ENCODE peak calls at places on chromosomes 5 and 9, in six cellular contexts. M, Y, P, J, G and S are unnamed samples.
A peak's percentile ranks its signal among the peaks of the same experiment; 100 is the strongest.

GRCh38 chr5:60492958-60493357 is 207.0 kb downstream of the DEPDC1B start:
- DNase-seq in P (no peak), Y (no peak), M (peak; percentile 88), G (peak; percentile 85), J (no peak), S (peak; percentile 17)

GRCh38 chr5:35478856-35479682 is 138.6 kb upstream of the SPEF2 start:
- DNase-seq in G (peak; percentile 50), M (no peak), P (no peak), Y (no peak), J (no peak), S (peak; percentile 39)

GRCh38 chr5:124867064-124867707 is 120.7 kb upstream of the ZNF608 start:
- DNase-seq in M (no peak), J (no peak), P (no peak), G (no peak), Y (no peak), S (peak; percentile 37)

GRCh38 chr5:172452398-172453205 is 1.7 kb downstream of the SH3PXD2B start:
- DNase-seq in P (no peak), J (no peak), M (peak; percentile 73), G (no peak), Y (no peak), S (peak; percentile 72)

GRCh38 chr9:111794837-111795556 is at the start of gene SHOC1:
- DNase-seq in M (no peak), G (no peak), Y (no peak), P (no peak), J (no peak), S (no peak)

GRCh38 chr5:143887901-143888648 is 76.1 kb downstream of the HMHB1 start:
- DNase-seq in M (peak; percentile 9), P (no peak), J (no peak), Y (peak; percentile 13), G (no peak), S (peak; percentile 75)

GRCh38 chr9:118829334-118829733 is 539.9 kb downstream of the BRINP1 start:
- DNase-seq in Y (no peak), G (no peak), J (no peak), M (peak; percentile 3), P (no peak), S (no peak)

GRCh38 chr5:138408023-138408422 is 30.8 kb upstream of the REEP2 start:
- DNase-seq in M (no peak), Y (no peak), P (no peak), G (no peak), J (peak; percentile 42), S (no peak)

GRCh38 chr5:5572010-5572982 is 149.8 kb downstream of the ICE1 start:
- DNase-seq in G (no peak), J (no peak), M (no peak), P (peak; percentile 54), Y (no peak), S (no peak)

GRCh38 chr5:21802869-21803490 is 1050.2 kb downstream of the CDH12 start:
- DNase-seq in M (peak; percentile 21), J (no peak), Y (peak; percentile 20), P (no peak), G (peak; percentile 18), S (peak; percentile 56)

GRCh38 chr9:74281674-74282073 is 215.5 kb upstream of the RORB start:
- DNase-seq in P (peak; percentile 4), J (no peak), Y (peak; percentile 13), G (peak; percentile 18), M (peak; percentile 28), S (no peak)

GRCh38 chr5:88388476-88389170 is 120.0 kb upstream of the TMEM161B start:
- DNase-seq in J (no peak), M (no peak), P (no peak), G (no peak), Y (no peak), S (no peak)

GRCh38 chr9:83471223-83471622 is 67.0 kb downstream of the FRMD3 start:
- DNase-seq in Y (no peak), G (no peak), J (no peak), P (no peak), M (no peak), S (no peak)

GRCh38 chr5:124040799-124041198 is 528.8 kb downstream of the CSNK1G3 start:
- DNase-seq in M (no peak), G (no peak), Y (no peak), P (no peak), J (no peak), S (peak; percentile 28)

GRCh38 chr9:95670122-95670521 is 153.4 kb upstream of the PTCH1 start:
- DNase-seq in J (no peak), M (no peak), G (no peak), Y (no peak), P (no peak), S (no peak)

GRCh38 chr9:137397675-137398423 is 25.1 kb downstream of the EXD3 start:
- DNase-seq in J (no peak), P (no peak), Y (no peak), M (no peak), G (no peak), S (no peak)

GRCh38 chr9:136825295-136826187 is 16.7 kb upstream of the AJM1 start:
- DNase-seq in G (no peak), Y (no peak), M (no peak), P (no peak), J (no peak), S (no peak)

GRCh38 chr5:179802207-179802883 is 4.3 kb downstream of the MGAT4B start:
- DNase-seq in Y (no peak), M (no peak), G (no peak), J (no peak), P (no peak), S (no peak)

GRCh38 chr9:13552606-13553215 is 273.2 kb upstream of the MPDZ start:
- DNase-seq in J (no peak), P (no peak), G (no peak), Y (no peak), M (no peak), S (no peak)

GRCh38 chr5:3197699-3198098 is 397.9 kb upstream of the IRX1 start:
- DNase-seq in P (no peak), Y (no peak), J (no peak), M (no peak), G (no peak), S (no peak)

GRCh38 chr9:136577941-136578619 is 32.2 kb upstream of the NOTCH1 start:
- DNase-seq in G (no peak), Y (no peak), J (no peak), P (no peak), M (no peak), S (no peak)

GRCh38 chr5:8333977-8334376 is 465.0 kb downstream of the MTRR start:
- DNase-seq in M (no peak), J (no peak), P (no peak), G (no peak), Y (no peak), S (no peak)

GRCh38 chr5:150525163-150525562 is 17.2 kb downstream of the NDST1 start:
- DNase-seq in G (no peak), Y (no peak), P (no peak), J (no peak), M (no peak), S (no peak)

GRCh38 chr5:150521939-150522503 is 14.1 kb downstream of the NDST1 start:
- DNase-seq in Y (no peak), J (no peak), G (no peak), P (no peak), M (no peak), S (no peak)

GRCh38 chr5:150522504-150523464 is 14.9 kb downstream of the NDST1 start:
- DNase-seq in G (peak; percentile 98), J (no peak), M (peak; percentile 43), P (no peak), Y (no peak), S (no peak)

GRCh38 chr5:150525781-150526180 is 17.9 kb downstream of the NDST1 start:
- DNase-seq in P (no peak), M (no peak), Y (no peak), J (no peak), G (no peak), S (no peak)

DNA sequence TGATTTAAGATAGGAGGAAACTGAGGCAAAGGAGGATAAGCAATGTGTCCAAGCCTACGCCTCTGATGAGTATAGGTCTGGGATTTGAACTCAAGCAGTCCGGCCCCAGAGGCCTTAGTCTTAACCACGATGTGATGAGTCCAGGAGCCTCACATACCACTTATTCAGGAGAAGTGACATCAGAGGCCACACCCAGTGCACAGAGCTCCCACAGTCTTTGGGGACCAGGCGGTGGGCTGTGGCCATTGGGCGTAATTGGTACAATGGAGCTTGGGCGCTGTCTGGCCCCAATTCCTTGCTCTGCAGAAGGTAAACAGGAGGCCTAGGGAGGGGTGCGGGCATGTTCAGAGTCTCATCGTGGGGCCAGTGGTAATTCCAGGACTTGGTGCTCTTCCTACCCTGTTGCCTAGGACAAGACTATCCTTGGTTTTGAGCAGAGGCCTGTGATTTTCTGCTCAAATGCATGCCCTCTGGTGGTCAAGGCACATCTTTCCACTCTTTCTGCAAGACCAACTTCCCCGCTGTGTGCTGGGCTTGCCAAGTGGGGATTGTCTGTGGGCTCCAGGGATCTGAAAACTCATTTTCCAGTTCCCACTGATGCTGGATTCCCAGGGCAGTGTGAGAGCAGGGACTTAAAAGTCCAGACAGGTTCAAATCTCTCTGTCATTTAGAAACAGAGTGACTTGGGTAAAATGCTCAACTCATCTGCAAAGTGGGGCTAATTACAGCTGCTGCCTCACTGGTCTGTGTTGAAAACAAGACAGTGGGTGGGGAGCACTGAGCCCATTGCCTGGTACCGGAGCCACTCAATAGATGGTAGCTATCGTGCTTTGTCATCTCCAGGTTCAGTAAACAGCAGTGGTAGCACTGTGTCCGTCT is 15.8 kb downstream of the NDST1 start:
- DNase-seq in J (no peak), G (peak; percentile 73), M (peak; percentile 87), P (peak; percentile 57), Y (peak; percentile 69), S (peak; percentile 81)
- TF ChIP-seq BHLHE40 in J (no peak), G (no peak), M (no peak), P (no peak), Y (no peak), S (no peak)

DNA sequence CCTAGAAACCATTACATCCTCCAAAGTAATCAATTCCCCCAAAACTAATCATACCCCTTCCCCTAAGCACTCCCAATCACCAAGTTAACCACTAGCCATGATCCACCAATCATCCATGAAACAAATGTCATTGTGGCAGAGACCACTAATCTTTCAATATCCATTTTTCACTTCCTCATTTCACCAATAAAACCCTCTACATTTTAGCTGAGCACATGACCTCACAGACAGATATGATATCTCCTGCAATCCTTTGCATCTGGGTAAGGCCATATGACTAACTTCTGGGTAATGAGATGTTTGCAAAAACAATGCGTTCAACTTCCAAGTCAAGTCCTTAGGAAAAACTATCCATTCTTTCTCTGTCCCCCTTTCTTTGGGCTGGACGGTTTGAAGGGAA is 20.7 kb downstream of the OR2S2 start:
- DNase-seq in J (no peak), P (no peak), G (no peak), Y (no peak), M (no peak), S (peak; percentile 78)
- TF ChIP-seq BHLHE40 in J (no peak), P (no peak), G (no peak), Y (no peak), M (no peak), S (peak; percentile 29)

GRCh38 chr5:173633304-173633703 is 16.9 kb upstream of the BOD1 start:
- DNase-seq in G (no peak), M (no peak), Y (no peak), J (no peak), P (no peak), S (no peak)
- TF ChIP-seq BHLHE40 in G (no peak), M (no peak), Y (no peak), J (no peak), P (no peak), S (no peak)

DNA sequence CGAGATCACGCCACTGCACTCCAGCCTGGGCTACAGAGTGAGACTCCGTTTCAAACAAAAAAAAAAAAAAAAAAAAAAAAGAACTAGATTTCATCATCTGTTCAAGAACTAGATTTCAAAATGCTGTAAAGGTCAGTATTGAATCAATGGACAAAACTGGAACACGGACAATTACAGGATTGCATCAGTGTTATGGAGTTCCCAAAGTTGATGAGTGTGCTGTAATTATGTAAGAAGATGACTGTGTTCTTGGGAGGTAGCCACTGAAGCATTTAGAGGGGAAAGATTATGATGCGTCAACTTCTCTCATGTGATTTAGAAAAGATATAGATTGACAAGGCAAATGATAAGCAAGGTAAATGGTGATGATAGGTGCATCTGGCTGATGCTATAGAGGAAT is 6.5 kb downstream of the FAM240B start:
- DNase-seq in M (peak; percentile 25), G (no peak), P (no peak), J (no peak), Y (no peak), S (peak; percentile 57)
- TF ChIP-seq BHLHE40 in M (no peak), G (no peak), P (no peak), J (no peak), Y (no peak), S (no peak)